ENCODE peak calls at places on chromosomes 13 and 19, in seven cellular contexts. One of them, this sample, is unnamed.
A peak's percentile ranks its signal among the peaks of the same experiment; 100 is the strongest.

GRCh38 chr13:52749446-52749845 is 9.8 kb upstream of the CNMD start:
- DNase-seq in AG04450: no peak
- DNase-seq in ELR: no peak
- DNase-seq in Peyer's patch: no peak
- DNase-seq in Daoy: no peak
- DNase-seq in A673: no peak
- DNase-seq in stimulated activated CD4-positive, alpha-beta T cell treated with anti-CD3 and anti-CD28 coated beads, Interleukin-1b, Interleukin-23, amount 100 ng/mL, for 4 hours: no peak
- DNase-seq in this sample: no peak

GRCh38 chr19:54430306-54431254 is 15.3 kb downstream of the TTYH1 start:
- DNase-seq in Peyer's patch: no peak
- DNase-seq in AG04450: no peak
- DNase-seq in ELR: peak; percentile 17
- DNase-seq in Daoy: peak; percentile 66
- DNase-seq in stimulated activated CD4-positive, alpha-beta T cell treated with anti-CD3 and anti-CD28 coated beads, Interleukin-1b, Interleukin-23, amount 100 ng/mL, for 4 hours: peak; percentile 34
- DNase-seq in A673: peak; percentile 81
- DNase-seq in this sample: peak; percentile 49

GRCh38 chr13:27928805-27929753 is 9.3 kb downstream of the PDX1 start:
- DNase-seq in AG04450: no peak
- DNase-seq in ELR: no peak
- DNase-seq in A673: no peak
- DNase-seq in Peyer's patch: no peak
- DNase-seq in stimulated activated CD4-positive, alpha-beta T cell treated with anti-CD3 and anti-CD28 coated beads, Interleukin-1b, Interleukin-23, amount 100 ng/mL, for 4 hours: no peak
- DNase-seq in Daoy: no peak
- DNase-seq in this sample: no peak

GRCh38 chr19:47106819-47107200 is 6.8 kb downstream of the ZC3H4 start:
- DNase-seq in stimulated activated CD4-positive, alpha-beta T cell treated with anti-CD3 and anti-CD28 coated beads, Interleukin-1b, Interleukin-23, amount 100 ng/mL, for 4 hours: no peak
- DNase-seq in AG04450: no peak
- DNase-seq in Peyer's patch: no peak
- DNase-seq in A673: no peak
- DNase-seq in Daoy: no peak
- DNase-seq in ELR: peak; percentile 30
- DNase-seq in this sample: no peak

GRCh38 chr19:953501-954271 is 27.9 kb downstream of the ARID3A start:
- DNase-seq in stimulated activated CD4-positive, alpha-beta T cell treated with anti-CD3 and anti-CD28 coated beads, Interleukin-1b, Interleukin-23, amount 100 ng/mL, for 4 hours: no peak
- DNase-seq in A673: no peak
- DNase-seq in Peyer's patch: no peak
- DNase-seq in AG04450: no peak
- DNase-seq in ELR: no peak
- DNase-seq in Daoy: no peak
- DNase-seq in this sample: no peak

GRCh38 chr13:46721054-46721453 is 75.9 kb downstream of the ESD start:
- DNase-seq in ELR: peak; percentile 67
- DNase-seq in A673: peak; percentile 71
- DNase-seq in AG04450: peak; percentile 16
- DNase-seq in Daoy: peak; percentile 23
- DNase-seq in Peyer's patch: no peak
- DNase-seq in stimulated activated CD4-positive, alpha-beta T cell treated with anti-CD3 and anti-CD28 coated beads, Interleukin-1b, Interleukin-23, amount 100 ng/mL, for 4 hours: peak; percentile 22
- DNase-seq in this sample: peak; percentile 81

GRCh38 chr13:98749501-98749900 is 3.0 kb downstream of the SLC15A1 start:
- DNase-seq in Daoy: no peak
- DNase-seq in ELR: no peak
- DNase-seq in stimulated activated CD4-positive, alpha-beta T cell treated with anti-CD3 and anti-CD28 coated beads, Interleukin-1b, Interleukin-23, amount 100 ng/mL, for 4 hours: no peak
- DNase-seq in AG04450: no peak
- DNase-seq in Peyer's patch: no peak
- DNase-seq in A673: no peak
- DNase-seq in this sample: no peak

GRCh38 chr19:46579286-46579944 is 21.7 kb upstream of the CALM3 start:
- DNase-seq in ELR: peak; percentile 35
- DNase-seq in Peyer's patch: no peak
- DNase-seq in AG04450: no peak
- DNase-seq in Daoy: no peak
- DNase-seq in A673: peak; percentile 21
- DNase-seq in stimulated activated CD4-positive, alpha-beta T cell treated with anti-CD3 and anti-CD28 coated beads, Interleukin-1b, Interleukin-23, amount 100 ng/mL, for 4 hours: no peak
- DNase-seq in this sample: no peak

GRCh38 chr19:17322854-17323253 is 11.8 kb downstream of the ANO8 start:
- DNase-seq in A673: no peak
- DNase-seq in stimulated activated CD4-positive, alpha-beta T cell treated with anti-CD3 and anti-CD28 coated beads, Interleukin-1b, Interleukin-23, amount 100 ng/mL, for 4 hours: no peak
- DNase-seq in Daoy: no peak
- DNase-seq in Peyer's patch: no peak
- DNase-seq in ELR: no peak
- DNase-seq in AG04450: no peak
- DNase-seq in this sample: no peak

GRCh38 chr19:679418-680286 is 3.5 kb downstream of the FSTL3 start:
- DNase-seq in Daoy: peak; percentile 75
- DNase-seq in ELR: peak; percentile 80
- DNase-seq in stimulated activated CD4-positive, alpha-beta T cell treated with anti-CD3 and anti-CD28 coated beads, Interleukin-1b, Interleukin-23, amount 100 ng/mL, for 4 hours: no peak
- DNase-seq in AG04450: peak; percentile 48
- DNase-seq in Peyer's patch: peak; percentile 64
- DNase-seq in A673: peak; percentile 62
- DNase-seq in this sample: peak; percentile 65

GRCh38 chr19:38384209-38385027 is 3.4 kb downstream of the GGN start:
- DNase-seq in Daoy: peak; percentile 51
- DNase-seq in Peyer's patch: no peak
- DNase-seq in A673: no peak
- DNase-seq in ELR: peak; percentile 52
- DNase-seq in stimulated activated CD4-positive, alpha-beta T cell treated with anti-CD3 and anti-CD28 coated beads, Interleukin-1b, Interleukin-23, amount 100 ng/mL, for 4 hours: no peak
- DNase-seq in AG04450: no peak
- DNase-seq in this sample: peak; percentile 56

GRCh38 chr19:40982594-40983101 is 8.4 kb upstream of the CYP2B6 start:
- DNase-seq in Peyer's patch: no peak
- DNase-seq in Daoy: peak; percentile 70
- DNase-seq in stimulated activated CD4-positive, alpha-beta T cell treated with anti-CD3 and anti-CD28 coated beads, Interleukin-1b, Interleukin-23, amount 100 ng/mL, for 4 hours: no peak
- DNase-seq in ELR: peak; percentile 34
- DNase-seq in A673: no peak
- DNase-seq in AG04450: no peak
- DNase-seq in this sample: no peak

GRCh38 chr19:48396010-48396870 is 2.8 kb downstream of the GRIN2D start:
- DNase-seq in A673: peak; percentile 45
- DNase-seq in ELR: no peak
- DNase-seq in Daoy: no peak
- DNase-seq in stimulated activated CD4-positive, alpha-beta T cell treated with anti-CD3 and anti-CD28 coated beads, Interleukin-1b, Interleukin-23, amount 100 ng/mL, for 4 hours: no peak
- DNase-seq in Peyer's patch: no peak
- DNase-seq in AG04450: no peak
- DNase-seq in this sample: no peak

GRCh38 chr19:51018745-51019543 is 565 bp downstream of the KLK10 start:
- DNase-seq in AG04450: no peak
- DNase-seq in A673: no peak
- DNase-seq in stimulated activated CD4-positive, alpha-beta T cell treated with anti-CD3 and anti-CD28 coated beads, Interleukin-1b, Interleukin-23, amount 100 ng/mL, for 4 hours: no peak
- DNase-seq in ELR: no peak
- DNase-seq in Peyer's patch: no peak
- DNase-seq in Daoy: peak; percentile 54
- DNase-seq in this sample: no peak

GRCh38 chr13:34502011-34502410 is 440.1 kb upstream of the NBEA start:
- DNase-seq in Peyer's patch: no peak
- DNase-seq in ELR: no peak
- DNase-seq in stimulated activated CD4-positive, alpha-beta T cell treated with anti-CD3 and anti-CD28 coated beads, Interleukin-1b, Interleukin-23, amount 100 ng/mL, for 4 hours: no peak
- DNase-seq in Daoy: no peak
- DNase-seq in A673: no peak
- DNase-seq in AG04450: no peak
- DNase-seq in this sample: no peak

GRCh38 chr19:49667473-49667872 is 1.7 kb downstream of the BCL2L12 start:
- DNase-seq in AG04450: no peak
- DNase-seq in Peyer's patch: no peak
- DNase-seq in ELR: no peak
- DNase-seq in A673: no peak
- DNase-seq in Daoy: no peak
- DNase-seq in stimulated activated CD4-positive, alpha-beta T cell treated with anti-CD3 and anti-CD28 coated beads, Interleukin-1b, Interleukin-23, amount 100 ng/mL, for 4 hours: no peak
- DNase-seq in this sample: no peak

GRCh38 chr13:49271264-49271663 is 23.5 kb downstream of the CDADC1 start:
- DNase-seq in Peyer's patch: no peak
- DNase-seq in A673: no peak
- DNase-seq in AG04450: no peak
- DNase-seq in ELR: no peak
- DNase-seq in Daoy: no peak
- DNase-seq in stimulated activated CD4-positive, alpha-beta T cell treated with anti-CD3 and anti-CD28 coated beads, Interleukin-1b, Interleukin-23, amount 100 ng/mL, for 4 hours: no peak
- DNase-seq in this sample: no peak

GRCh38 chr13:110442946-110443632 is 118.4 kb downstream of the RAB20 start:
- DNase-seq in A673: peak; percentile 49
- DNase-seq in Daoy: no peak
- DNase-seq in ELR: peak; percentile 83
- DNase-seq in stimulated activated CD4-positive, alpha-beta T cell treated with anti-CD3 and anti-CD28 coated beads, Interleukin-1b, Interleukin-23, amount 100 ng/mL, for 4 hours: no peak
- DNase-seq in AG04450: no peak
- DNase-seq in Peyer's patch: no peak
- DNase-seq in this sample: peak; percentile 46

GRCh38 chr19:42411581-42412178 is 15.5 kb downstream of the LIPE start:
- DNase-seq in ELR: no peak
- DNase-seq in Daoy: no peak
- DNase-seq in A673: no peak
- DNase-seq in AG04450: no peak
- DNase-seq in stimulated activated CD4-positive, alpha-beta T cell treated with anti-CD3 and anti-CD28 coated beads, Interleukin-1b, Interleukin-23, amount 100 ng/mL, for 4 hours: no peak
- DNase-seq in Peyer's patch: no peak
- DNase-seq in this sample: no peak

GRCh38 chr19:23056516-23056915 is 53.5 kb upstream of the ZNF728 start:
- DNase-seq in AG04450: no peak
- DNase-seq in stimulated activated CD4-positive, alpha-beta T cell treated with anti-CD3 and anti-CD28 coated beads, Interleukin-1b, Interleukin-23, amount 100 ng/mL, for 4 hours: no peak
- DNase-seq in Peyer's patch: no peak
- DNase-seq in ELR: no peak
- DNase-seq in Daoy: no peak
- DNase-seq in A673: no peak
- DNase-seq in this sample: no peak

GRCh38 chr13:97275775-97276501 is 53.8 kb downstream of the MBNL2 start:
- DNase-seq in ELR: no peak
- DNase-seq in Peyer's patch: no peak
- DNase-seq in AG04450: no peak
- DNase-seq in stimulated activated CD4-positive, alpha-beta T cell treated with anti-CD3 and anti-CD28 coated beads, Interleukin-1b, Interleukin-23, amount 100 ng/mL, for 4 hours: no peak
- DNase-seq in Daoy: no peak
- DNase-seq in A673: no peak
- DNase-seq in this sample: no peak

GRCh38 chr19:41706741-41707501 is 1.5 kb upstream of the CEACAM5 start:
- DNase-seq in ELR: peak; percentile 55
- DNase-seq in AG04450: no peak
- DNase-seq in A673: peak; percentile 77
- DNase-seq in Peyer's patch: peak; percentile 88
- DNase-seq in Daoy: peak; percentile 81
- DNase-seq in stimulated activated CD4-positive, alpha-beta T cell treated with anti-CD3 and anti-CD28 coated beads, Interleukin-1b, Interleukin-23, amount 100 ng/mL, for 4 hours: peak; percentile 52
- DNase-seq in this sample: peak; percentile 61

GRCh38 chr19:41192574-41193419 is at the start of gene CYP2S1:
- DNase-seq in AG04450: no peak
- DNase-seq in ELR: peak; percentile 38
- DNase-seq in Peyer's patch: peak; percentile 87
- DNase-seq in A673: no peak
- DNase-seq in stimulated activated CD4-positive, alpha-beta T cell treated with anti-CD3 and anti-CD28 coated beads, Interleukin-1b, Interleukin-23, amount 100 ng/mL, for 4 hours: no peak
- DNase-seq in Daoy: peak; percentile 65
- DNase-seq in this sample: peak; percentile 21

GRCh38 chr13:32503727-32504126 is 34.9 kb downstream of the N4BP2L2 start:
- DNase-seq in AG04450: no peak
- DNase-seq in A673: no peak
- DNase-seq in Peyer's patch: no peak
- DNase-seq in Daoy: no peak
- DNase-seq in ELR: no peak
- DNase-seq in stimulated activated CD4-positive, alpha-beta T cell treated with anti-CD3 and anti-CD28 coated beads, Interleukin-1b, Interleukin-23, amount 100 ng/mL, for 4 hours: no peak
- DNase-seq in this sample: no peak

GRCh38 chr19:49809155-49809986 is 3.7 kb downstream of the FUZ start:
- DNase-seq in AG04450: no peak
- DNase-seq in Daoy: peak; percentile 45
- DNase-seq in A673: peak; percentile 61
- DNase-seq in ELR: peak; percentile 37
- DNase-seq in Peyer's patch: no peak
- DNase-seq in stimulated activated CD4-positive, alpha-beta T cell treated with anti-CD3 and anti-CD28 coated beads, Interleukin-1b, Interleukin-23, amount 100 ng/mL, for 4 hours: peak; percentile 24
- DNase-seq in this sample: peak; percentile 31

GRCh38 chr13:36033035-36033434 is 98.1 kb downstream of the DCLK1 start:
- DNase-seq in AG04450: no peak
- DNase-seq in Daoy: no peak
- DNase-seq in A673: no peak
- DNase-seq in stimulated activated CD4-positive, alpha-beta T cell treated with anti-CD3 and anti-CD28 coated beads, Interleukin-1b, Interleukin-23, amount 100 ng/mL, for 4 hours: no peak
- DNase-seq in ELR: no peak
- DNase-seq in Peyer's patch: no peak
- DNase-seq in this sample: no peak

GRCh38 chr19:45972081-45972943 is 1.4 kb downstream of the NOVA2 start:
- DNase-seq in AG04450: no peak
- DNase-seq in Daoy: no peak
- DNase-seq in Peyer's patch: no peak
- DNase-seq in stimulated activated CD4-positive, alpha-beta T cell treated with anti-CD3 and anti-CD28 coated beads, Interleukin-1b, Interleukin-23, amount 100 ng/mL, for 4 hours: peak; percentile 43
- DNase-seq in A673: no peak
- DNase-seq in ELR: no peak
- DNase-seq in this sample: no peak

GRCh38 chr13:93922063-93922462 is 557.4 kb downstream of the DCT start:
- DNase-seq in ELR: no peak
- DNase-seq in Peyer's patch: no peak
- DNase-seq in stimulated activated CD4-positive, alpha-beta T cell treated with anti-CD3 and anti-CD28 coated beads, Interleukin-1b, Interleukin-23, amount 100 ng/mL, for 4 hours: no peak
- DNase-seq in A673: no peak
- DNase-seq in Daoy: no peak
- DNase-seq in AG04450: no peak
- DNase-seq in this sample: no peak

GRCh38 chr19:34475026-34475974 is 6.3 kb upstream of the WTIP start:
- DNase-seq in AG04450: peak; percentile 61
- DNase-seq in A673: peak; percentile 46
- DNase-seq in Peyer's patch: no peak
- DNase-seq in ELR: peak; percentile 88
- DNase-seq in Daoy: peak; percentile 25
- DNase-seq in stimulated activated CD4-positive, alpha-beta T cell treated with anti-CD3 and anti-CD28 coated beads, Interleukin-1b, Interleukin-23, amount 100 ng/mL, for 4 hours: no peak
- DNase-seq in this sample: peak; percentile 46

GRCh38 chr19:48403606-48404005 is 10.1 kb downstream of the GRIN2D start:
- DNase-seq in Peyer's patch: no peak
- DNase-seq in ELR: peak; percentile 76
- DNase-seq in AG04450: no peak
- DNase-seq in stimulated activated CD4-positive, alpha-beta T cell treated with anti-CD3 and anti-CD28 coated beads, Interleukin-1b, Interleukin-23, amount 100 ng/mL, for 4 hours: no peak
- DNase-seq in A673: peak; percentile 88
- DNase-seq in Daoy: peak; percentile 78
- DNase-seq in this sample: peak; percentile 75

GRCh38 chr19:44303976-44304568 is 753 bp downstream of the ZNF235 start:
- DNase-seq in stimulated activated CD4-positive, alpha-beta T cell treated with anti-CD3 and anti-CD28 coated beads, Interleukin-1b, Interleukin-23, amount 100 ng/mL, for 4 hours: no peak
- DNase-seq in AG04450: no peak
- DNase-seq in Daoy: peak; percentile 35
- DNase-seq in ELR: peak; percentile 59
- DNase-seq in Peyer's patch: no peak
- DNase-seq in A673: peak; percentile 32
- DNase-seq in this sample: peak; percentile 40

GRCh38 chr13:64553411-64554129 is 2676.6 kb downstream of the PCDH9 start:
- DNase-seq in AG04450: peak; percentile 7
- DNase-seq in stimulated activated CD4-positive, alpha-beta T cell treated with anti-CD3 and anti-CD28 coated beads, Interleukin-1b, Interleukin-23, amount 100 ng/mL, for 4 hours: no peak
- DNase-seq in ELR: peak; percentile 80
- DNase-seq in Peyer's patch: no peak
- DNase-seq in A673: no peak
- DNase-seq in Daoy: no peak
- DNase-seq in this sample: peak; percentile 27

GRCh38 chr13:27619093-27619705 is 1.1 kb downstream of the LNX2 start:
- DNase-seq in ELR: peak; percentile 28
- DNase-seq in A673: no peak
- DNase-seq in Daoy: no peak
- DNase-seq in AG04450: no peak
- DNase-seq in stimulated activated CD4-positive, alpha-beta T cell treated with anti-CD3 and anti-CD28 coated beads, Interleukin-1b, Interleukin-23, amount 100 ng/mL, for 4 hours: no peak
- DNase-seq in Peyer's patch: no peak
- DNase-seq in this sample: peak; percentile 19

GRCh38 chr13:24254151-24254810 is 55.1 kb upstream of the C1QTNF9 start:
- DNase-seq in ELR: no peak
- DNase-seq in AG04450: peak; percentile 10
- DNase-seq in A673: no peak
- DNase-seq in stimulated activated CD4-positive, alpha-beta T cell treated with anti-CD3 and anti-CD28 coated beads, Interleukin-1b, Interleukin-23, amount 100 ng/mL, for 4 hours: peak; percentile 24
- DNase-seq in Daoy: no peak
- DNase-seq in Peyer's patch: no peak
- DNase-seq in this sample: no peak

GRCh38 chr19:19485161-19485997 is 30.0 kb downstream of the TSSK6 start:
- DNase-seq in A673: no peak
- DNase-seq in Daoy: no peak
- DNase-seq in Peyer's patch: no peak
- DNase-seq in ELR: peak; percentile 87
- DNase-seq in AG04450: no peak
- DNase-seq in stimulated activated CD4-positive, alpha-beta T cell treated with anti-CD3 and anti-CD28 coated beads, Interleukin-1b, Interleukin-23, amount 100 ng/mL, for 4 hours: no peak
- DNase-seq in this sample: peak; percentile 59